ENCODE peak calls at places on chromosome 1, in five cellular contexts. F is left lung, X is HuH-7.5, V is sigmoid colon, N is Right ventricle myocardium superior. Y is an unnamed sample.

GRCh38 chr1:25657121-25657521 is 40.5 kb downstream of the MAN1C1 start:
- DNase-seq in F (no peak), X (no peak), V (no peak), N (no peak), Y (no peak)

GRCh38 chr1:50156241-50157010 is 47.7 kb downstream of the ELAVL4 start:
- DNase-seq in F (no peak), X (no peak), V (no peak), N (no peak), Y (peak)

GRCh38 chr1:219159946-219160645 is 13.6 kb upstream of the LYPLAL1 start:
- DNase-seq in F (no peak), X (no peak), V (no peak), N (no peak), Y (peak)

GRCh38 chr1:54332781-54333585 is 73.2 kb downstream of the SSBP3 start:
- DNase-seq in F (no peak), X (no peak), V (no peak), N (peak), Y (no peak)

GRCh38 chr1:245953876-245954660 is 553.0 kb downstream of the SMYD3 start:
- DNase-seq in F (no peak), X (no peak), V (no peak), N (no peak), Y (peak)

GRCh38 chr1:173122958-173123852 is 72.5 kb upstream of the TNFSF18 start:
- DNase-seq in F (peak), X (peak), V (peak), N (peak), Y (peak)

GRCh38 chr1:30798389-30798951 is 40.9 kb upstream of the LAPTM5 start:
- DNase-seq in F (peak), X (no peak), V (no peak), N (peak), Y (no peak)

GRCh38 chr1:56516539-56517252 is 62.7 kb downstream of the PLPP3 start:
- DNase-seq in F (no peak), X (no peak), V (no peak), N (no peak), Y (peak)

GRCh38 chr1:22388666-22389455 is 62.8 kb upstream of the ZBTB40 start:
- DNase-seq in F (no peak), X (no peak), V (no peak), N (no peak), Y (peak)

GRCh38 chr1:220631238-220631842 is 58.8 kb upstream of the C1orf115 start:
- DNase-seq in F (no peak), X (no peak), V (no peak), N (no peak), Y (peak)

GRCh38 chr1:91944087-91944486 is 5.1 kb upstream of the BRDT start:
- DNase-seq in F (no peak), X (no peak), V (no peak), N (no peak), Y (no peak)